ENCODE peak calls at places on chromosomes 5 and 9, in ten cellular contexts. Q is H9, K is heart left ventricle, O is testis, F is adipocyte, P is IMR-90, J is heart right ventricle, W is RWPE2, A is A549, V is right cardiac atrium. R is an unnamed sample.

GRCh38 chr5:177393206-177393765 is 7.2 kb downstream of the PFN3 start:
- DNase-seq in Q (no peak), K (no peak), O (no peak), F (no peak), P (no peak), J (no peak), W (no peak), A (no peak), V (no peak), R (no peak)

GRCh38 chr9:137138058-137138697 is 776 bp upstream of the GRIN1 start:
- DNase-seq in Q (peak; percentile 74), K (no peak), O (no peak), F (no peak), P (no peak), J (no peak), W (no peak), A (peak; percentile 39), V (no peak), R (no peak)

GRCh38 chr9:137435980-137436760 is 5.0 kb downstream of the ENTPD8 start:
- DNase-seq in Q (no peak), K (peak; percentile 69), O (peak; percentile 83), F (peak; percentile 20), P (peak; percentile 76), J (peak; percentile 50), W (peak; percentile 86), A (peak; percentile 77), V (peak; percentile 71), R (no peak)

GRCh38 chr9:129656795-129657390 is 8.6 kb upstream of the PRRX2 start:
- DNase-seq in Q (no peak), K (no peak), O (no peak), F (peak; percentile 42), P (peak; percentile 85), J (no peak), W (no peak), A (peak; percentile 57), V (no peak), R (no peak)

GRCh38 chr9:32384364-32385134 is at the start of gene ACO1:
- DNase-seq in Q (peak; percentile 90), K (peak; percentile 95), O (peak; percentile 91), F (peak; percentile 97), P (peak; percentile 82), J (peak; percentile 94), W (peak; percentile 78), A (peak; percentile 73), V (peak; percentile 93), R (peak; percentile 91)

GRCh38 chr5:322942-323879 is 1.7 kb downstream of the AHRR start:
- DNase-seq in Q (no peak), K (no peak), O (peak; percentile 18), F (peak; percentile 42), P (peak; percentile 31), J (no peak), W (peak; percentile 75), A (no peak), V (no peak), R (no peak)

GRCh38 chr9:135155396-135155795 is 67.9 kb downstream of the OLFM1 start:
- DNase-seq in Q (no peak), K (no peak), O (no peak), F (no peak), P (no peak), J (no peak), W (no peak), A (no peak), V (no peak), R (no peak)

GRCh38 chr5:147732552-147732883 is 50.0 kb downstream of the JAKMIP2 start:
- DNase-seq in Q (no peak), K (no peak), O (no peak), F (no peak), P (no peak), J (no peak), W (no peak), A (no peak), V (no peak), R (no peak)

GRCh38 chr9:109815366-109815947 is 35.5 kb downstream of the PALM2AKAP2 start:
- DNase-seq in Q (no peak), K (no peak), O (no peak), F (peak; percentile 36), P (peak; percentile 67), J (no peak), W (no peak), A (no peak), V (no peak), R (no peak)

GRCh38 chr5:110940136-110940535 is 131.4 kb upstream of the TSLP start:
- DNase-seq in Q (no peak), K (no peak), O (no peak), F (no peak), P (peak; percentile 48), J (no peak), W (no peak), A (no peak), V (no peak), R (no peak)

GRCh38 chr9:114602620-114603019 is 8.5 kb upstream of the TMEM268 start:
- DNase-seq in Q (no peak), K (no peak), O (no peak), F (no peak), P (no peak), J (no peak), W (no peak), A (no peak), V (no peak), R (no peak)

GRCh38 chr5:119614838-119615237 is 14.5 kb upstream of the FAM170A start:
- DNase-seq in Q (no peak), K (no peak), O (no peak), F (no peak), P (no peak), J (no peak), W (no peak), A (no peak), V (no peak), R (no peak)
- H3K4me1 ChIP-seq in Q (no peaks in the 10 kb centered on the region), K (no peaks in the 10 kb centered on the region), O (no peaks in the 10 kb centered on the region), F (no peaks in the 10 kb centered on the region), P (no peaks in the 10 kb centered on the region), J (no peaks in the 10 kb centered on the region), W (no peaks in the 10 kb centered on the region), A (no peaks in the 10 kb centered on the region), V (no peaks in the 10 kb centered on the region), R (no peaks in the 10 kb centered on the region)

DNA sequence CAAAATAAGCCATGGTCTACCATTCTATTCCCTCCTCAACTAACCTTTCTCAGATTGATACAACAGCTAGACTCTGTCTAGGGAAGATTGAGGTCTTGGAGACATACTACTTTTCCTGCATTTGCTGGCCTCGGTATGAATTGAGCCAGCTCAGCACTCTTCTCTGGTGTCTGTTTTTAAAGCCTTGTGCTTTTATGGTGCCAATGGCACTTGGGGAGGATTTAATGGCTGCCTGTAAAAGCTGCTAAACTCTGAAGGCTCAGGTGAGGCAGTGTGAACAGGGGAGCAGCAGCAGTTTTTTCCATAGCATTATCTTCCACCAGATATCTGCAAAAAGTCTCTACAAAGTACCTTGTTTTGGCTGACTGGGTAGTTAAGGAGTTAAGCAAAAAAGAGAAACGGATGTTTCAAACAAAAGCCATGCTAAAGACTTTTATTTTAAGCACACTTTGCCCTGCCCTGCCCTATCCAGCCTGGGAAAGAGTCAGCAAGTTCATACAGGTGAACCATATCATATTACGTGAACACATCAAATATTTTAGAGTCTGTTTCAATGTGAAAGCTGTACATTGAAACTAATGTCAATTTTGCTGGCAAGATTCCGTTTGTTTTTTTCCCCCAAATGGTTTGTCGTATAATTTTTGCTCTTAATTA is 423.9 kb upstream of the CD180 start:
- DNase-seq in Q (no peak), K (no peak), O (no peak), F (no peak), P (no peak), J (no peak), W (no peak), A (no peak), V (no peak), R (no peak)
- H3K4me1 ChIP-seq in Q (no peaks in the 10 kb centered on the region), K (peaks cover 17% of the 10 kb centered on the region), O (peaks cover 11% of the 10 kb centered on the region), F (no peaks in the 10 kb centered on the region), P (no peaks in the 10 kb centered on the region), J (peaks cover 5% of the 10 kb centered on the region), W (peaks cover 19% of the 10 kb centered on the region), A (no peaks in the 10 kb centered on the region), V (peaks cover 2% of the 10 kb centered on the region), R (no peaks in the 10 kb centered on the region)

GRCh38 chr9:126669108-126669507 is 55.4 kb downstream of the LMX1B start:
- DNase-seq in Q (no peak), K (no peak), O (no peak), F (no peak), P (no peak), J (no peak), W (no peak), A (no peak), V (no peak), R (no peak)
- H3K4me1 ChIP-seq in Q (peaks cover 11% of the 10 kb centered on the region), K (peaks cover 26% of the 10 kb centered on the region), O (peaks cover 16% of the 10 kb centered on the region), F (no peaks in the 10 kb centered on the region), P (no peaks in the 10 kb centered on the region), J (peaks cover 6% of the 10 kb centered on the region), W (no peaks in the 10 kb centered on the region), A (no peaks in the 10 kb centered on the region), V (peaks cover 1% of the 10 kb centered on the region), R (peaks cover 3% of the 10 kb centered on the region)

DNA sequence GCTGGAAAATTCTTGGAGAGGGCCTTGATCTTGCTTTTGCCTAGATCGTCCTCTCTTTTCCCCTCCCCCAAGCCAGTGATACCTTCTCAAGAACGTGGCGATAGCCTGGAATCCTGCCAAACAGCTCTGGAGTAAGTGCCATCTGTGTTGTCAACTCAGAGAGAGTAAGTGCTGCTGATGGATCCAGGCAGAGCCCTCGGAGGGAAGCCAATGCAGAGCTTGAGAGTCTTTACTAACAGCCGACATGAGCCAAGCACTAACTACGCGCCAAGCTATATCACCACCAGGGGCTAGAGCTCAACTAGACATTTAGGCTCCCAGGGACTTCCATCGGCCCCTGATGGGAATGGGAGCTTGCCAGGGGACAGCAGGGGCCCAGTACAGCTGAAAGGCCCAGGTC is 17.6 kb downstream of the RAPGEF1 start:
- DNase-seq in Q (no peak), K (no peak), O (no peak), F (no peak), P (no peak), J (peak; percentile 58), W (no peak), A (no peak), V (peak; percentile 69), R (no peak)
- H3K4me1 ChIP-seq in Q (peaks cover 2% of the 10 kb centered on the region), K (peaks cover 67% of the 10 kb centered on the region), O (peaks cover 6% of the 10 kb centered on the region), F (peaks cover 27% of the 10 kb centered on the region), P (peaks cover under 1% of the 10 kb centered on the region), J (peaks cover 76% of the 10 kb centered on the region), W (peaks cover 6% of the 10 kb centered on the region), A (peaks cover 4% of the 10 kb centered on the region), V (peaks cover 7% of the 10 kb centered on the region), R (peaks cover 3% of the 10 kb centered on the region)

R was measured in endothelial cell of umbilical vein.